ENCODE peak calls at places on chromosomes 1 and 21, in nine cellular contexts. One of them, this sample, is unnamed. For H3K36me3, the result is how much of the 10 kb centered on the place peaks cover.

GRCh38 chr1:150150511-150151021 is 850 bp downstream of the PLEKHO1 start:
- DNase-seq in A673: peak
- DNase-seq in fibroblast of lung: no peak
- DNase-seq in OCI-LY7: peak
- DNase-seq in uterus: peak
- DNase-seq in IMR-90: no peak
- DNase-seq in cardiac muscle cell: no peak
- DNase-seq in CD8-positive, alpha-beta T cell: peak
- DNase-seq in right lobe of liver: peak
- DNase-seq in this sample: peak

GRCh38 chr1:180937624-180938225 is 25.0 kb downstream of the KIAA1614 start:
- DNase-seq in A673: no peak
- DNase-seq in fibroblast of lung: no peak
- DNase-seq in OCI-LY7: no peak
- DNase-seq in uterus: no peak
- DNase-seq in IMR-90: no peak
- DNase-seq in cardiac muscle cell: no peak
- DNase-seq in CD8-positive, alpha-beta T cell: no peak
- DNase-seq in right lobe of liver: no peak
- DNase-seq in this sample: no peak

GRCh38 chr1:53938136-53938830 is 7.2 kb downstream of the IFT25 start:
- DNase-seq in A673: no peak
- DNase-seq in fibroblast of lung: peak
- DNase-seq in OCI-LY7: no peak
- DNase-seq in uterus: no peak
- DNase-seq in IMR-90: peak
- DNase-seq in cardiac muscle cell: no peak
- DNase-seq in CD8-positive, alpha-beta T cell: no peak
- DNase-seq in right lobe of liver: no peak
- DNase-seq in this sample: no peak

GRCh38 chr1:115300087-115300856 is 37.8 kb downstream of the NGF start:
- DNase-seq in A673: peak
- DNase-seq in fibroblast of lung: peak
- DNase-seq in OCI-LY7: peak
- DNase-seq in uterus: no peak
- DNase-seq in IMR-90: peak
- DNase-seq in cardiac muscle cell: no peak
- DNase-seq in CD8-positive, alpha-beta T cell: no peak
- DNase-seq in right lobe of liver: no peak
- DNase-seq in this sample: no peak

GRCh38 chr1:16430598-16430997 is 6.6 kb downstream of the SPATA21 start:
- DNase-seq in A673: peak
- DNase-seq in fibroblast of lung: no peak
- DNase-seq in OCI-LY7: peak
- DNase-seq in uterus: no peak
- DNase-seq in IMR-90: no peak
- DNase-seq in cardiac muscle cell: peak
- DNase-seq in CD8-positive, alpha-beta T cell: no peak
- DNase-seq in right lobe of liver: no peak
- DNase-seq in this sample: no peak

GRCh38 chr21:43702785-43703067 is 16.2 kb upstream of the PDXK start:
- DNase-seq in A673: no peak
- DNase-seq in fibroblast of lung: peak
- DNase-seq in OCI-LY7: no peak
- DNase-seq in uterus: no peak
- DNase-seq in IMR-90: no peak
- DNase-seq in cardiac muscle cell: peak
- DNase-seq in CD8-positive, alpha-beta T cell: no peak
- DNase-seq in right lobe of liver: no peak
- DNase-seq in this sample: no peak

GRCh38 chr1:210597555-210598134 is 268.9 kb downstream of the HHAT start:
- DNase-seq in A673: peak
- DNase-seq in fibroblast of lung: peak
- DNase-seq in OCI-LY7: no peak
- DNase-seq in uterus: no peak
- DNase-seq in IMR-90: peak
- DNase-seq in cardiac muscle cell: peak
- DNase-seq in CD8-positive, alpha-beta T cell: no peak
- DNase-seq in right lobe of liver: no peak
- DNase-seq in this sample: peak

GRCh38 chr1:205523891-205524793 is 19.7 kb downstream of the CDK18 start:
- DNase-seq in A673: peak
- DNase-seq in fibroblast of lung: peak
- DNase-seq in OCI-LY7: peak
- DNase-seq in uterus: peak
- DNase-seq in IMR-90: peak
- DNase-seq in cardiac muscle cell: peak
- DNase-seq in CD8-positive, alpha-beta T cell: peak
- DNase-seq in right lobe of liver: peak
- DNase-seq in this sample: peak

GRCh38 chr1:245059806-245060424 is 94.9 kb upstream of the KIF26B start:
- DNase-seq in A673: no peak
- DNase-seq in fibroblast of lung: no peak
- DNase-seq in OCI-LY7: no peak
- DNase-seq in uterus: no peak
- DNase-seq in IMR-90: no peak
- DNase-seq in cardiac muscle cell: no peak
- DNase-seq in CD8-positive, alpha-beta T cell: no peak
- DNase-seq in right lobe of liver: no peak
- DNase-seq in this sample: no peak

GRCh38 chr1:73104749-73105148 is 822.4 kb upstream of the NEGR1 start:
- DNase-seq in A673: no peak
- DNase-seq in fibroblast of lung: no peak
- DNase-seq in OCI-LY7: no peak
- DNase-seq in uterus: no peak
- DNase-seq in IMR-90: no peak
- DNase-seq in cardiac muscle cell: no peak
- DNase-seq in CD8-positive, alpha-beta T cell: no peak
- DNase-seq in right lobe of liver: no peak
- DNase-seq in this sample: peak

GRCh38 chr1:147109762-147110161 is 62.5 kb downstream of the PRKAB2 start:
- DNase-seq in A673: no peak
- DNase-seq in fibroblast of lung: no peak
- DNase-seq in OCI-LY7: no peak
- DNase-seq in uterus: no peak
- DNase-seq in IMR-90: no peak
- DNase-seq in cardiac muscle cell: no peak
- DNase-seq in CD8-positive, alpha-beta T cell: no peak
- DNase-seq in right lobe of liver: peak
- DNase-seq in this sample: no peak

GRCh38 chr1:38140025-38140487 is 93.5 kb upstream of the POU3F1 start:
- DNase-seq in A673: no peak
- DNase-seq in fibroblast of lung: peak
- DNase-seq in OCI-LY7: no peak
- DNase-seq in uterus: no peak
- DNase-seq in IMR-90: peak
- DNase-seq in cardiac muscle cell: no peak
- DNase-seq in CD8-positive, alpha-beta T cell: no peak
- DNase-seq in right lobe of liver: no peak
- DNase-seq in this sample: no peak

GRCh38 chr21:44920694-44921604 is at the start of gene ITGB2:
- DNase-seq in A673: peak
- DNase-seq in fibroblast of lung: no peak
- DNase-seq in OCI-LY7: peak
- DNase-seq in uterus: no peak
- DNase-seq in IMR-90: no peak
- DNase-seq in cardiac muscle cell: no peak
- DNase-seq in CD8-positive, alpha-beta T cell: peak
- DNase-seq in right lobe of liver: no peak
- DNase-seq in this sample: peak

GRCh38 chr1:203278087-203278884 is 27.0 kb upstream of the BTG2 start:
- DNase-seq in A673: no peak
- DNase-seq in fibroblast of lung: peak
- DNase-seq in OCI-LY7: peak
- DNase-seq in uterus: peak
- DNase-seq in IMR-90: peak
- DNase-seq in cardiac muscle cell: peak
- DNase-seq in CD8-positive, alpha-beta T cell: no peak
- DNase-seq in right lobe of liver: no peak
- DNase-seq in this sample: peak
- H3K4me3 ChIP-seq in A673: no peak
- H3K4me3 ChIP-seq in fibroblast of lung: peak
- H3K4me3 ChIP-seq in OCI-LY7: peak
- H3K4me3 ChIP-seq in uterus: no peak
- H3K4me3 ChIP-seq in IMR-90: peak
- H3K4me3 ChIP-seq in cardiac muscle cell: no peak
- H3K4me3 ChIP-seq in CD8-positive, alpha-beta T cell: no peak
- H3K4me3 ChIP-seq in right lobe of liver: no peak
- H3K4me3 ChIP-seq in this sample: no peak

GRCh38 chr1:204408074-204408507 is 3.5 kb downstream of the PPP1R15B start:
- DNase-seq in A673: peak
- DNase-seq in fibroblast of lung: peak
- DNase-seq in OCI-LY7: no peak
- DNase-seq in uterus: peak
- DNase-seq in IMR-90: peak
- DNase-seq in cardiac muscle cell: peak
- DNase-seq in CD8-positive, alpha-beta T cell: no peak
- DNase-seq in right lobe of liver: peak
- DNase-seq in this sample: peak

GRCh38 chr1:204409878-204410763 is 1.5 kb downstream of the PPP1R15B start:
- DNase-seq in A673: no peak
- DNase-seq in fibroblast of lung: no peak
- DNase-seq in OCI-LY7: peak
- DNase-seq in uterus: no peak
- DNase-seq in IMR-90: no peak
- DNase-seq in cardiac muscle cell: no peak
- DNase-seq in CD8-positive, alpha-beta T cell: no peak
- DNase-seq in right lobe of liver: no peak
- DNase-seq in this sample: no peak

GRCh38 chr1:204409111-204409510 is 2.5 kb downstream of the PPP1R15B start:
- DNase-seq in A673: no peak
- DNase-seq in fibroblast of lung: peak
- DNase-seq in OCI-LY7: no peak
- DNase-seq in uterus: no peak
- DNase-seq in IMR-90: no peak
- DNase-seq in cardiac muscle cell: peak
- DNase-seq in CD8-positive, alpha-beta T cell: no peak
- DNase-seq in right lobe of liver: no peak
- DNase-seq in this sample: no peak

GRCh38 chr1:204407314-204407971 is 4.2 kb downstream of the PPP1R15B start:
- DNase-seq in A673: no peak
- DNase-seq in fibroblast of lung: no peak
- DNase-seq in OCI-LY7: no peak
- DNase-seq in uterus: no peak
- DNase-seq in IMR-90: no peak
- DNase-seq in cardiac muscle cell: no peak
- DNase-seq in CD8-positive, alpha-beta T cell: no peak
- DNase-seq in right lobe of liver: no peak
- DNase-seq in this sample: no peak

DNA sequence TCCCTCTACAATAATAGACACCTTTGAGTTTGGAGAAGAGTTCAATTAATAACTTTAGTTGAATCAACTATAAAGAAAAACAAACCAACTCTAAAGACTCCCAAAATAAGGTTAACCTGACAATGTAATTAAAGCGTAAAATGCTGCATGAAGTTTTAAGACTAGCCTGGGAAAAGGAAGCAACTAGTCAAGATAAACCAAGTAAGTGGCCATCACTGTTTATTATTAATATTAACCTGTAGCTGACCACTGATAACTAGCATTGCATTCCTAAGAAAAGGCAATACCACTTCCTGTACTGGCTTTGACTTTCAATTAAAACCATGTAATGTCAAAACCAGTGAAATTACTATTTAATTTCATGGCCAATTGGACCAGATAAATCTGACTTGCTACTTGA is 3.0 kb downstream of the PPP1R15B start:
- DNase-seq in A673: no peak
- DNase-seq in fibroblast of lung: no peak
- DNase-seq in OCI-LY7: no peak
- DNase-seq in uterus: no peak
- DNase-seq in IMR-90: no peak
- DNase-seq in cardiac muscle cell: no peak
- DNase-seq in CD8-positive, alpha-beta T cell: no peak
- DNase-seq in right lobe of liver: no peak
- DNase-seq in this sample: no peak
- H3K36me3 ChIP-seq in A673: under half
- H3K36me3 ChIP-seq in fibroblast of lung: under half
- H3K36me3 ChIP-seq in OCI-LY7: half or more
- H3K36me3 ChIP-seq in uterus: under half
- H3K36me3 ChIP-seq in IMR-90: under half
- H3K36me3 ChIP-seq in cardiac muscle cell: under half
- H3K36me3 ChIP-seq in CD8-positive, alpha-beta T cell: under half
- H3K36me3 ChIP-seq in right lobe of liver: under half
- H3K36me3 ChIP-seq in this sample: under half

DNA sequence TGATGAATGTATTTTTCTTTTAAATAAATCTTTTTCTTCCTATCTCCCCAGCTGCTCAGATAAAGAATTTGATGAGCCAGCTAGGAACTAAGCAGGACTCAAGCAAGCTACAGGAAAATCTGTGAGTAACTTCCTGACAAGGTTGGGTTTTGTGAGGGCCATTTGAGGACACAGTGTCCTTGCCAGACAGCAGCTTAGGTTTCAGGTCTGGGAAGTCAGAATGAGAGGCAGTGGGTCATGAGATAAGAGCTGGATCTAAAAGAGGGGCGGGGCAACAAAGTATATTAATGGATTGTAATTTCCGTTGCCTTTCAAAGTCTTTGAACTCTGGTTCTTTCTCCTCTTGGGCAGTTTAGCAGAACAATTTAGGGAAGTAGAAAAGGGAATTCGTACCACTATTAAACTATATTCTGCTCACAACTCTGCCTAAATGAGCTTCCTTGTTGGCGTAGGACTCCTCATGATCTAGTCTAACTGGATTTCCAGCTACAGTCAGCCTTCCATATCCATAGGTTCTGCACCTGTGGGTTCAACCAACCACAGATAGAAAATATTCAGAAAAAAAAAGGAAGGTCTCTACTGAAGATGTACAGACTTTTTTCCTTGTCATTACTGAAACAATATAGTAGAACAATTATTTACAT is 16.6 kb downstream of the STX12 start:
- DNase-seq in A673: no peak
- DNase-seq in fibroblast of lung: peak
- DNase-seq in OCI-LY7: no peak
- DNase-seq in uterus: peak
- DNase-seq in IMR-90: peak
- DNase-seq in cardiac muscle cell: peak
- DNase-seq in CD8-positive, alpha-beta T cell: no peak
- DNase-seq in right lobe of liver: no peak
- DNase-seq in this sample: no peak
- H3K27ac ChIP-seq in A673: no peak
- H3K27ac ChIP-seq in fibroblast of lung: no peak
- H3K27ac ChIP-seq in OCI-LY7: no peak
- H3K27ac ChIP-seq in uterus: peak
- H3K27ac ChIP-seq in IMR-90: no peak
- H3K27ac ChIP-seq in cardiac muscle cell: no peak
- H3K27ac ChIP-seq in CD8-positive, alpha-beta T cell: no peak
- H3K27ac ChIP-seq in right lobe of liver: no peak
- H3K27ac ChIP-seq in this sample: no peak

DNA sequence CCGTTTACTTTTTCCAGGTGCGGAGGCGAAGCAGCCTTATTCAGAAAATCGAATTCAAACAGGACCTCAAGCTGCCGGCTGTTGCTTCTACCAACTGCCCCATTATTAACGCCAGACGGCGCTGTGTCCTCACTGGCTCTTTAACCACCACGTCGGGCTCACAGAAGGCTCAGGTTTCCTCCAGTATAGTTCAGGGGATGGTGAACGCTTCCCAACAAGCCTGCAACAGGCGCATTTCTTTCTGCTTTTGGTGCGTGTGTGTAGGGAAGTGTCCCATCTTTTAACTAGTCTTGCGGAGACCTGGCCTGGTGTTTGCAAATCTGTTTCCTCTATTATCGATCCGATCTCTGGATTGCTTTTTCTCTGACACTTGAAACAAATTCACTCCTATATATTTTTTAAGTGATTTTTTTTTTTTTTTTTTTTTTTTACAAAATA is 791 bp upstream of the STUM start:
- DNase-seq in A673: peak
- DNase-seq in fibroblast of lung: peak
- DNase-seq in OCI-LY7: peak
- DNase-seq in uterus: peak
- DNase-seq in IMR-90: peak
- DNase-seq in cardiac muscle cell: peak
- DNase-seq in CD8-positive, alpha-beta T cell: peak
- DNase-seq in right lobe of liver: peak
- DNase-seq in this sample: peak
- H3K4me3 ChIP-seq in A673: no peak
- H3K4me3 ChIP-seq in fibroblast of lung: no peak
- H3K4me3 ChIP-seq in OCI-LY7: no peak
- H3K4me3 ChIP-seq in uterus: peak
- H3K4me3 ChIP-seq in IMR-90: no peak
- H3K4me3 ChIP-seq in cardiac muscle cell: no peak
- H3K4me3 ChIP-seq in CD8-positive, alpha-beta T cell: no peak
- H3K4me3 ChIP-seq in right lobe of liver: no peak
- H3K4me3 ChIP-seq in this sample: no peak

This sample was measured in aorta.